ENCODE peak calls at places on chromosomes 3 and 15, in four cellular contexts. J is stimulated activated CD4-positive, alpha-beta T cell treated with anti-CD3 and anti-CD28 coated beads, TNF-alpha, amount 100 ng/mL, for 4 hours; A is HT1080; R is astrocyte of the cerebellum. U is an unnamed sample.
A peak's percentile ranks its signal among the peaks of the same experiment; 100 is the strongest.

GRCh38 chr3:184193991-184194539 is 8.1 kb downstream of the ABCF3 start:
- DNase-seq in J (no peak), A (no peak), R (no peak), U (no peak)

GRCh38 chr15:31321418-31321817 is 5.2 kb upstream of the KLF13 start:
- DNase-seq in J (no peak), A (no peak), R (no peak), U (no peak)

GRCh38 chr3:18189651-18190050 is 235.5 kb downstream of the SATB1 start:
- DNase-seq in J (no peak), A (no peak), R (peak; percentile 81), U (no peak)

GRCh38 chr3:111902534-111902933 is 43.5 kb downstream of the PHLDB2 start:
- DNase-seq in J (no peak), A (no peak), R (no peak), U (no peak)

GRCh38 chr3:126665221-126665936 is 10.5 kb upstream of the TXNRD3 start:
- DNase-seq in J (no peak), A (no peak), R (no peak), U (no peak)

GRCh38 chr3:52552089-52552488 is 15.7 kb downstream of the UQCC5 start:
- DNase-seq in J (no peak), A (no peak), R (no peak), U (no peak)

GRCh38 chr15:48367483-48367882 is 36.3 kb downstream of the DUT start:
- DNase-seq in J (no peak), A (peak; percentile 56), R (no peak), U (no peak)

GRCh38 chr3:27721717-27722564 is at the start of gene EOMES:
- DNase-seq in J (no peak), A (peak; percentile 69), R (no peak), U (no peak)

U was measured in retinal pigment epithelial cell.